ENCODE peak calls at places on chromosome 20, in four cellular contexts. One of them, this sample, is unnamed.

GRCh38 chr20:46463852-46464251 is 49.5 kb downstream of the ZNF334 start:
- DNase-seq in Peyer's patch: no peak
- DNase-seq in HFF-Myc: no peak
- DNase-seq in cardiac fibroblast: no peak
- DNase-seq in this sample: no peak

GRCh38 chr20:54122189-54122588 is 51.6 kb downstream of the CYP24A1 start:
- DNase-seq in Peyer's patch: no peak
- DNase-seq in HFF-Myc: no peak
- DNase-seq in cardiac fibroblast: peak
- DNase-seq in this sample: no peak

GRCh38 chr20:17969276-17969883 is 562 bp downstream of the MGME1 start:
- DNase-seq in Peyer's patch: no peak
- DNase-seq in HFF-Myc: no peak
- DNase-seq in cardiac fibroblast: peak
- DNase-seq in this sample: no peak

GRCh38 chr20:20092852-20093251 is 40.5 kb downstream of the CFAP61 start:
- DNase-seq in Peyer's patch: no peak
- DNase-seq in HFF-Myc: no peak
- DNase-seq in cardiac fibroblast: no peak
- DNase-seq in this sample: no peak

GRCh38 chr20:43953919-43954617 is 39.4 kb downstream of the TOX2 start:
- DNase-seq in Peyer's patch: peak
- DNase-seq in HFF-Myc: no peak
- DNase-seq in cardiac fibroblast: no peak
- DNase-seq in this sample: no peak

GRCh38 chr20:18284805-18285533 is 3.4 kb upstream of the ZNF133 start:
- DNase-seq in Peyer's patch: no peak
- DNase-seq in HFF-Myc: no peak
- DNase-seq in cardiac fibroblast: no peak
- DNase-seq in this sample: no peak

GRCh38 chr20:41960166-41960565 is 342.0 kb upstream of the CHD6 start:
- DNase-seq in Peyer's patch: no peak
- DNase-seq in HFF-Myc: no peak
- DNase-seq in cardiac fibroblast: no peak
- DNase-seq in this sample: no peak

GRCh38 chr20:51121901-51122412 is 99.0 kb upstream of the KCNG1 start:
- DNase-seq in Peyer's patch: no peak
- DNase-seq in HFF-Myc: no peak
- DNase-seq in cardiac fibroblast: no peak
- DNase-seq in this sample: no peak

GRCh38 chr20:822651-823325 is 10.7 kb upstream of the FAM110A start:
- DNase-seq in Peyer's patch: no peak
- DNase-seq in HFF-Myc: no peak
- DNase-seq in cardiac fibroblast: no peak
- DNase-seq in this sample: no peak

GRCh38 chr20:51095755-51096509 is 73.0 kb upstream of the KCNG1 start:
- DNase-seq in Peyer's patch: no peak
- DNase-seq in HFF-Myc: no peak
- DNase-seq in cardiac fibroblast: peak
- DNase-seq in this sample: no peak

GRCh38 chr20:47024461-47024937 is 129.9 kb downstream of the EYA2 start:
- DNase-seq in Peyer's patch: no peak
- DNase-seq in HFF-Myc: no peak
- DNase-seq in cardiac fibroblast: no peak
- DNase-seq in this sample: peak

GRCh38 chr20:43533060-43533459 is 25.6 kb downstream of the L3MBTL1 start:
- DNase-seq in Peyer's patch: no peak
- DNase-seq in HFF-Myc: no peak
- DNase-seq in cardiac fibroblast: no peak
- DNase-seq in this sample: peak

GRCh38 chr20:36538026-36538764 is 3.1 kb upstream of the MYL9 start:
- DNase-seq in Peyer's patch: no peak
- DNase-seq in HFF-Myc: no peak
- DNase-seq in cardiac fibroblast: peak
- DNase-seq in this sample: no peak

GRCh38 chr20:3621111-3621510 is 42.1 kb downstream of the GFRA4 start:
- DNase-seq in Peyer's patch: no peak
- DNase-seq in HFF-Myc: no peak
- DNase-seq in cardiac fibroblast: no peak
- DNase-seq in this sample: no peak

GRCh38 chr20:63858393-63859165 is 2.7 kb upstream of the ABHD16B start:
- DNase-seq in Peyer's patch: peak
- DNase-seq in HFF-Myc: no peak
- DNase-seq in cardiac fibroblast: peak
- DNase-seq in this sample: no peak

GRCh38 chr20:18639501-18639979 is 51.7 kb downstream of the DTD1 start:
- DNase-seq in Peyer's patch: no peak
- DNase-seq in HFF-Myc: no peak
- DNase-seq in cardiac fibroblast: no peak
- DNase-seq in this sample: no peak

GRCh38 chr20:49445176-49445575 is 37.3 kb downstream of the KCNB1 start:
- DNase-seq in Peyer's patch: no peak
- DNase-seq in HFF-Myc: no peak
- DNase-seq in cardiac fibroblast: peak
- DNase-seq in this sample: no peak

GRCh38 chr20:15756001-15756400 is 817.2 kb downstream of the KIF16B start:
- DNase-seq in Peyer's patch: no peak
- DNase-seq in HFF-Myc: no peak
- DNase-seq in cardiac fibroblast: no peak
- DNase-seq in this sample: no peak

GRCh38 chr20:32592022-32592421 is 6.9 kb upstream of the NOL4L start:
- DNase-seq in Peyer's patch: no peak
- DNase-seq in HFF-Myc: no peak
- DNase-seq in cardiac fibroblast: no peak
- DNase-seq in this sample: no peak

GRCh38 chr20:14234666-14235295 is 102.6 kb downstream of the FLRT3 start:
- DNase-seq in Peyer's patch: no peak
- DNase-seq in HFF-Myc: no peak
- DNase-seq in cardiac fibroblast: peak
- DNase-seq in this sample: no peak

GRCh38 chr20:43988451-43988850 is 73.8 kb downstream of the TOX2 start:
- DNase-seq in Peyer's patch: no peak
- DNase-seq in HFF-Myc: no peak
- DNase-seq in cardiac fibroblast: no peak
- DNase-seq in this sample: no peak

GRCh38 chr20:3862333-3862732 is 15.7 kb downstream of the MAVS start:
- DNase-seq in Peyer's patch: no peak
- DNase-seq in HFF-Myc: no peak
- DNase-seq in cardiac fibroblast: no peak
- DNase-seq in this sample: no peak

GRCh38 chr20:53547664-53548239 is 45.9 kb downstream of the ZNF217 start:
- DNase-seq in Peyer's patch: no peak
- DNase-seq in HFF-Myc: peak
- DNase-seq in cardiac fibroblast: peak
- DNase-seq in this sample: peak

GRCh38 chr20:49583343-49583668 is 15.4 kb upstream of the PTGIS start:
- DNase-seq in Peyer's patch: no peak
- DNase-seq in HFF-Myc: no peak
- DNase-seq in cardiac fibroblast: no peak
- DNase-seq in this sample: no peak

GRCh38 chr20:2508631-2509467 is at the start of gene ZNF343:
- DNase-seq in Peyer's patch: peak
- DNase-seq in HFF-Myc: peak
- DNase-seq in cardiac fibroblast: peak
- DNase-seq in this sample: no peak
- H3K4me3 ChIP-seq in Peyer's patch: peak
- H3K4me3 ChIP-seq in HFF-Myc: peak
- H3K4me3 ChIP-seq in cardiac fibroblast: peak
- H3K4me3 ChIP-seq in this sample: peak

DNA sequence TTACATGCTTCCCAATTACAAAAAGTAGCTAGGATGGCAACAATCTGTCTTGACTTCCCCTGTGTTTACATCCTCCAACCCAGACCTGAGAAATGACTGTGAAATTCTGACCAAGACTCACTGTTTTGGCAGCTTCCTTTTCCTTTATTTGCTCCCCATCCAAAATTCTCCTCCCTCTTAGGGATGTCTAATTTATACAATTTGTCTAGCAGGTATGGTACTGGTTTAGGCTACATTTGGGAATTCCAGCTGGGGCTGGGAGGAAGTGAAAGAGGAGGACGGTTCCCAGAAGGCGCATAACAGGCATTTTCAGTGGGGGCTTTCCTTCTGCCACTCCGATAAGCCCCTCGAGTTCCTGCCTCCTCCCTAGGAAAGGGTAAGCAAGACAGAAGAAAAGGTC is 231.5 kb upstream of the BTBD3 start:
- DNase-seq in Peyer's patch: no peak
- DNase-seq in HFF-Myc: no peak
- DNase-seq in cardiac fibroblast: no peak
- DNase-seq in this sample: no peak
- H3K4me3 ChIP-seq in Peyer's patch: no peak
- H3K4me3 ChIP-seq in HFF-Myc: no peak
- H3K4me3 ChIP-seq in cardiac fibroblast: no peak
- H3K4me3 ChIP-seq in this sample: no peak

DNA sequence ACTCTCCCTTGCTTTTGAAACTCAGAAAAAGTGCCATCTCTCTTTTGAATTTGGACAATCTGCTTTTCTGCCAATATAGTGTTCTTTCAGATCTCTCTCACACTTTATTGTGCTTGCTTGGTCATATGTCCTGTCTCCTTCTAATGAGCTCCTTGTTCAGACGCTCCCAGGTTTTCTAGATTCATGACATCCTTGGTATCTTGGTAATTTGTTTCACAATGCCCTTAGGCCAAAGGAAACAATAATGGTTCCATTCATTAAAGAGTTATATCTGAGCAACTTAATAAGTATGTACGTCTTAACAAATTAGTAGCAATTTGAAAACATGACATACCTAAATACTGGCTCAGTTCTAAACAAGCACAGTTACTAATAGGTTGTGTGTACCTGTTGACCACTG is 293.4 kb upstream of the SPTLC3 start:
- DNase-seq in Peyer's patch: no peak
- DNase-seq in HFF-Myc: no peak
- DNase-seq in cardiac fibroblast: no peak
- DNase-seq in this sample: no peak
- H3K4me3 ChIP-seq in Peyer's patch: no peak
- H3K4me3 ChIP-seq in HFF-Myc: no peak
- H3K4me3 ChIP-seq in cardiac fibroblast: no peak
- H3K4me3 ChIP-seq in this sample: no peak

DNA sequence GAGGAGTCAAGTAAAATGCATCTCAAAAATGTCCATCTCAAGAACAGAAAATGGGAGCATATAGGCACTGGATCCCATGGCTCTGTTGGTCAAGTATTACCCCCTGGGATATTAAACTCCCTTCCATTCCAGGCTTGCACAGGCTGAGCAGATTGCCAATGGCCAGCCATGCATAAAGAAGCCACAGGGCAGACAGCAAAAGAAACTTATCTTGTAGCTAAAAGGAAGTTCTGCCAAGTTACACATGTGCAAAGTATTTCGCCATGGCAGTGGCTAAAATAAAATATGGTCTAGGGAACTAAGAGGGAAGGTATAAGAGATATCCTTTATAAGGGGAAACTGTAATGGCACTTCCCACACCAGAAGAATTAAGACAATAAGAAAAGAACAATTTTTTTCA is 415.6 kb upstream of the BTBD3 start:
- DNase-seq in Peyer's patch: no peak
- DNase-seq in HFF-Myc: no peak
- DNase-seq in cardiac fibroblast: peak
- DNase-seq in this sample: no peak
- H3K4me3 ChIP-seq in Peyer's patch: no peak
- H3K4me3 ChIP-seq in HFF-Myc: no peak
- H3K4me3 ChIP-seq in cardiac fibroblast: no peak
- H3K4me3 ChIP-seq in this sample: no peak